ENCODE peak calls at places on chromosome 1, in five cellular contexts. X is left colon; W is activated CD8-positive, alpha-beta T cell treated with anti-CD3 and anti-CD28 coated beads for 36 hours; Y is SK-N-SH treated with all-trans-retinoic acid at 6 μM for 48 hours; G is PC-3. E is an unnamed sample.

GRCh38 chr1:85628791-85629531 is 48.4 kb downstream of the CCN1 start:
- ATAC-seq in X (peak; percentile 83), Y (peak; percentile 94), G (peak; percentile 94), W (no peak), E (no peak)

GRCh38 chr1:206012086-206012859 is 9.1 kb upstream of the RAB7B start:
- ATAC-seq in W (peak; percentile 85), Y (no peak), G (no peak), X (peak; percentile 99), E (peak; percentile 99)

GRCh38 chr1:175169305-175170018 is 23.1 kb downstream of the KIAA0040 start:
- ATAC-seq in G (peak; percentile 92), X (peak; percentile 96), W (peak; percentile 55), Y (no peak), E (no peak)

GRCh38 chr1:193222079-193222615 is 35.7 kb upstream of the B3GALT2 start:
- ATAC-seq in Y (no peak), X (no peak), W (no peak), G (no peak), E (no peak)

GRCh38 chr1:174060090-174060489 is 37.9 kb upstream of the RC3H1 start:
- ATAC-seq in Y (peak; percentile 32), W (no peak), X (no peak), G (no peak), E (no peak)

GRCh38 chr1:114353233-114353632 is 157.8 kb downstream of the TRIM33 start:
- ATAC-seq in G (peak; percentile 54), W (peak; percentile 17), Y (peak; percentile 55), X (no peak), E (no peak)

GRCh38 chr1:18957136-18957521 is 653 bp upstream of the IFFO2 start:
- ATAC-seq in Y (peak; percentile 32), G (no peak), X (no peak), W (peak; percentile 1), E (peak; percentile 1)

GRCh38 chr1:89607156-89607555 is 25.8 kb upstream of the LRRC8C start:
- ATAC-seq in W (peak; percentile 9), X (no peak), G (no peak), Y (no peak), E (no peak)

GRCh38 chr1:204684551-204685235 is 845 bp downstream of the LRRN2 start:
- ATAC-seq in X (peak; percentile 58), Y (no peak), W (peak; percentile 62), G (peak; percentile 51), E (peak; percentile 22)

GRCh38 chr1:178101266-178101630 is 7.3 kb downstream of the RASAL2 start:
- ATAC-seq in W (no peak), X (no peak), G (no peak), Y (peak; percentile 21), E (no peak)

GRCh38 chr1:119782541-119783338 is 14.0 kb upstream of the HMGCS2 start:
- ATAC-seq in G (peak; percentile 72), W (peak; percentile 51), X (peak; percentile 15), Y (no peak), E (peak; percentile 38)

GRCh38 chr1:27626031-27626935 is 8.7 kb downstream of the FGR start:
- ATAC-seq in Y (no peak), X (no peak), W (no peak), G (no peak), E (peak; percentile 11)

GRCh38 chr1:214107322-214108096 is 119.7 kb downstream of the PROX1 start:
- ATAC-seq in G (no peak), W (no peak), X (peak; percentile 34), Y (no peak), E (no peak)

GRCh38 chr1:41507152-41507720 is 22.8 kb upstream of the EDN2 start:
- ATAC-seq in X (no peak), Y (no peak), G (no peak), W (no peak), E (no peak)

GRCh38 chr1:58816747-58817221 is 32.9 kb upstream of the JUN start:
- ATAC-seq in G (no peak), Y (no peak), W (no peak), X (no peak), E (no peak)